ENCODE peak calls at places on chromosomes 13 and 19, in seven cellular contexts. C is progenitor cell of endocrine pancreas; I is GM12864; Q is CD8-positive, alpha-beta T cell; P is activated B cell treated with CpG ODN at 0.5 μM for 24 hours; D is AG04449; A is CD4-positive, alpha-beta T cell. O is an unnamed sample.

GRCh38 chr19:55305491-55305890 is 19.6 kb downstream of the TMEM150B start:
- DNase-seq in C (no peak), I (no peak), Q (peak; percentile 16), P (peak; percentile 30), D (no peak), A (peak; percentile 21), O (no peak)

GRCh38 chr13:74767031-74767430 is 632.8 kb upstream of the KLF12 start:
- DNase-seq in C (no peak), I (no peak), Q (no peak), P (no peak), D (no peak), A (no peak), O (no peak)

GRCh38 chr19:3821857-3822364 is 35.7 kb upstream of the MATK start:
- DNase-seq in C (peak; percentile 64), I (no peak), Q (peak; percentile 84), P (peak; percentile 83), D (no peak), A (peak; percentile 91), O (peak; percentile 83)

GRCh38 chr19:34576292-34576691 is 94.7 kb downstream of the WTIP start:
- DNase-seq in C (no peak), I (no peak), Q (no peak), P (no peak), D (no peak), A (no peak), O (no peak)

GRCh38 chr19:47273313-47274070 is 1.2 kb upstream of the INAFM1 start:
- DNase-seq in C (peak; percentile 78), I (peak; percentile 75), Q (peak; percentile 81), P (peak; percentile 83), D (peak; percentile 46), A (peak; percentile 83), O (peak; percentile 92)

GRCh38 chr13:70014337-70014736 is 93.3 kb upstream of the ATXN8OS start:
- DNase-seq in C (no peak), I (no peak), Q (no peak), P (no peak), D (no peak), A (no peak), O (no peak)

GRCh38 chr19:51258165-51258564 is 7.3 kb downstream of the SIGLECL1 start:
- DNase-seq in C (no peak), I (no peak), Q (no peak), P (no peak), D (no peak), A (no peak), O (no peak)

GRCh38 chr13:59391696-59392095 is 772.0 kb downstream of the DIAPH3 start:
- DNase-seq in C (peak; percentile 26), I (peak; percentile 71), Q (peak; percentile 27), P (no peak), D (no peak), A (peak; percentile 37), O (no peak)

GRCh38 chr13:59464926-59465325 is 698.8 kb downstream of the DIAPH3 start:
- DNase-seq in C (no peak), I (no peak), Q (no peak), P (no peak), D (no peak), A (no peak), O (no peak)

GRCh38 chr13:52847322-52847681 is 1.1 kb downstream of the PCDH8 start:
- DNase-seq in C (no peak), I (no peak), Q (no peak), P (no peak), D (no peak), A (no peak), O (no peak)

GRCh38 chr19:48444129-48444932 is 1.5 kb upstream of the GRWD1 start:
- DNase-seq in C (no peak), I (no peak), Q (no peak), P (no peak), D (no peak), A (no peak), O (no peak)

GRCh38 chr13:28401303-28402056 is 93.4 kb downstream of the FLT1 start:
- DNase-seq in C (no peak), I (no peak), Q (no peak), P (no peak), D (peak; percentile 68), A (no peak), O (no peak)

GRCh38 chr13:29805994-29806748 is 44.2 kb downstream of the UBL3 start:
- DNase-seq in C (no peak), I (no peak), Q (no peak), P (no peak), D (no peak), A (no peak), O (no peak)

GRCh38 chr13:111789011-111789410 is 277.9 kb upstream of the SOX1 start:
- DNase-seq in C (no peak), I (no peak), Q (no peak), P (no peak), D (no peak), A (no peak), O (no peak)

GRCh38 chr13:109243311-109243951 is 543.0 kb downstream of the IRS2 start:
- DNase-seq in C (no peak), I (no peak), Q (no peak), P (no peak), D (peak; percentile 71), A (no peak), O (no peak)

GRCh38 chr13:32150239-32150638 is 118.7 kb downstream of the FRY start:
- DNase-seq in C (no peak), I (no peak), Q (no peak), P (no peak), D (no peak), A (no peak), O (no peak)

GRCh38 chr19:34096020-34096915 is 76.0 kb upstream of the LSM14A start:
- DNase-seq in C (no peak), I (peak; percentile 4), Q (no peak), P (no peak), D (no peak), A (no peak), O (no peak)

GRCh38 chr19:21604351-21604926 is 99.0 kb downstream of the ZNF429 start:
- DNase-seq in C (no peak), I (no peak), Q (no peak), P (no peak), D (no peak), A (no peak), O (no peak)

GRCh38 chr13:85076343-85076742 is 722.9 kb downstream of the SLITRK6 start:
- DNase-seq in C (no peak), I (no peak), Q (no peak), P (no peak), D (no peak), A (no peak), O (no peak)

GRCh38 chr13:60327551-60327950 is 69.5 kb upstream of the TDRD3 start:
- DNase-seq in C (no peak), I (no peak), Q (no peak), P (no peak), D (no peak), A (no peak), O (no peak)

GRCh38 chr19:2775556-2776430 is 7.3 kb downstream of the SGTA start:
- DNase-seq in C (no peak), I (no peak), Q (peak; percentile 47), P (peak; percentile 40), D (no peak), A (peak; percentile 39), O (no peak)

GRCh38 chr13:48249018-48249417 is 16.0 kb downstream of the ITM2B start:
- DNase-seq in C (no peak), I (no peak), Q (no peak), P (no peak), D (no peak), A (no peak), O (no peak)

GRCh38 chr19:6272913-6273600 is 6.7 kb downstream of the MLLT1 start:
- DNase-seq in C (no peak), I (no peak), Q (no peak), P (no peak), D (no peak), A (no peak), O (no peak)

GRCh38 chr19:6270822-6271221 is 9.0 kb downstream of the MLLT1 start:
- DNase-seq in C (no peak), I (no peak), Q (no peak), P (no peak), D (no peak), A (no peak), O (no peak)

GRCh38 chr19:6271251-6271650 is 8.5 kb downstream of the MLLT1 start:
- DNase-seq in C (no peak), I (no peak), Q (no peak), P (no peak), D (no peak), A (no peak), O (no peak)

GRCh38 chr19:6272411-6272791 is 7.4 kb downstream of the MLLT1 start:
- DNase-seq in C (no peak), I (no peak), Q (no peak), P (no peak), D (no peak), A (no peak), O (no peak)

GRCh38 chr19:6271721-6272410 is 7.9 kb downstream of the MLLT1 start:
- DNase-seq in C (no peak), I (no peak), Q (no peak), P (no peak), D (no peak), A (no peak), O (no peak)
- TF ChIP-seq CTCF in C (no peak), I (no peak), Q (no peak), P (no peak), D (peak; percentile 24), A (no peak), O (no peak)

GRCh38 chr13:113666951-113667701 is at the start of gene GRK1:
- DNase-seq in C (no peak), I (no peak), Q (no peak), P (peak; percentile 11), D (no peak), A (no peak), O (peak; percentile 66)
- TF ChIP-seq CTCF in C (no peak), I (no peak), Q (no peak), P (no peak), D (no peak), A (no peak), O (no peak)

DNA sequence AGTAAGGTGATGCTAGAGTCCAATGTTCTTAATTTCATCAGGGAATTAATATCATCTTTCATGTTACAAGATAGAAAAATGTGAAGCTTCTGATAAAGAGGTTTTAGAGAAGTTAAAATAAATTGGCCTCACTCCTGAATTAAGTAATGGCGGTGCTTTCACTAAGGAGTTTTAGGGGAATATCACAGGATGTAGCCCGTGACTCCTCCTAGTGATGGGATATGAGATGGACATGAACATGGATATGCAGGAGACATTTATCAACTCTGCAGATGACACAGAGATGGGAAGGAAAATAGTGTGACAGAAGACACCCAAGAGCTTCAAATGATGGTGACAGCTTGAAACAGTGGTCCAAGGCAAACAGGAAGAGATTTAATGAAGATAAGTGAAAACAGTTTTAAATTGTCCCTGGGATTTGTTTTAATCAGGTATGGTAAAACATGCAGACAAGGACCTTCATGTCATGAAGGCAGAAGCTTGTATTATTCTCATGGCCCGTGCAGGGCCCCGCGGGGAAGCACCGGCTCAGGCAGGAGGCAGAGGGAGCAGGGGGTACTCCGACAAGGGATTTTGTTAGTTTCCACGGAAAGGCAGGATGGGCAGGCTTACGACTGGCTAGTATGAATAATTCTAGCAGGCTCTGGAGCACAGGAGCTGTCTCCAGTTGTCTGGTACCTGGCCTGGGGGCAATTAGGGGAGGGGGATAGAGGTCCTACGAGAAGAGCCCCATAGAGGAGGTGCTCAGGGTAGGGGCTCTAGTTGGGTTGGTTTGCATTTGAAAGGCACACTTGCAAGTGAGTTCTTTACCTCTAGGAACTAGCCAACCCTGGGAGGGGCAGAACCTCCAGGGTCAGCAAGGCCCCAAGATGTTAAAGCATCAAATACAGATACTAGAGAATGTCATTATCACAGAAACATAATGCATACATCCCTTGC is 38.7 kb upstream of the FARP1 start:
- DNase-seq in C (no peak), I (no peak), Q (no peak), P (no peak), D (no peak), A (no peak), O (no peak)
- TF ChIP-seq CTCF in C (no peak), I (no peak), Q (no peak), P (no peak), D (peak; percentile 19), A (no peak), O (peak; percentile 55)

GRCh38 chr13:51444922-51445321 is 7.9 kb downstream of the INTS6 start:
- DNase-seq in C (no peak), I (no peak), Q (no peak), P (no peak), D (peak; percentile 23), A (no peak), O (no peak)
- TF ChIP-seq CTCF in C (peak; percentile 18), I (no peak), Q (no peak), P (no peak), D (peak; percentile 20), A (peak; percentile 60), O (peak; percentile 44)